ENCODE peak calls at places on chromosomes 13 and 19, in ten cellular contexts. One of them, this sample, is unnamed.

GRCh38 chr19:51702754-51703654 is 9.9 kb downstream of the SPACA6 start:
- DNase-seq in anterior cingulate cortex: no peak
- DNase-seq in substantia nigra: no peak
- DNase-seq in NCI-H446: no peak
- DNase-seq in left cardiac atrium: no peak
- DNase-seq in ELF-1: peak
- DNase-seq in A549: no peak
- DNase-seq in naive B cell: no peak
- DNase-seq in heart right ventricle: peak
- DNase-seq in neural crest cell: no peak
- DNase-seq in this sample: peak

GRCh38 chr13:111654531-111654930 is 334.1 kb downstream of the TEX29 start:
- DNase-seq in anterior cingulate cortex: no peak
- DNase-seq in substantia nigra: no peak
- DNase-seq in NCI-H446: no peak
- DNase-seq in left cardiac atrium: no peak
- DNase-seq in ELF-1: no peak
- DNase-seq in A549: no peak
- DNase-seq in naive B cell: no peak
- DNase-seq in heart right ventricle: no peak
- DNase-seq in neural crest cell: no peak
- DNase-seq in this sample: no peak

GRCh38 chr19:28605501-28606268 is 607.3 kb downstream of the UQCRFS1 start:
- DNase-seq in anterior cingulate cortex: no peak
- DNase-seq in substantia nigra: no peak
- DNase-seq in NCI-H446: no peak
- DNase-seq in left cardiac atrium: no peak
- DNase-seq in ELF-1: no peak
- DNase-seq in A549: no peak
- DNase-seq in naive B cell: no peak
- DNase-seq in heart right ventricle: no peak
- DNase-seq in neural crest cell: no peak
- DNase-seq in this sample: no peak

GRCh38 chr13:113297370-113297871 is 382 bp downstream of the LAMP1 start:
- DNase-seq in anterior cingulate cortex: no peak
- DNase-seq in substantia nigra: peak
- DNase-seq in NCI-H446: no peak
- DNase-seq in left cardiac atrium: no peak
- DNase-seq in ELF-1: peak
- DNase-seq in A549: no peak
- DNase-seq in naive B cell: peak
- DNase-seq in heart right ventricle: no peak
- DNase-seq in neural crest cell: no peak
- DNase-seq in this sample: peak

GRCh38 chr19:18156268-18156667 is 3.3 kb downstream of the PIK3R2 start:
- DNase-seq in anterior cingulate cortex: no peak
- DNase-seq in substantia nigra: no peak
- DNase-seq in NCI-H446: no peak
- DNase-seq in left cardiac atrium: no peak
- DNase-seq in ELF-1: no peak
- DNase-seq in A549: no peak
- DNase-seq in naive B cell: no peak
- DNase-seq in heart right ventricle: no peak
- DNase-seq in neural crest cell: no peak
- DNase-seq in this sample: no peak

GRCh38 chr19:4061178-4061682 is 5.5 kb downstream of the ZBTB7A start:
- DNase-seq in anterior cingulate cortex: no peak
- DNase-seq in substantia nigra: no peak
- DNase-seq in NCI-H446: no peak
- DNase-seq in left cardiac atrium: peak
- DNase-seq in ELF-1: no peak
- DNase-seq in A549: peak
- DNase-seq in naive B cell: no peak
- DNase-seq in heart right ventricle: peak
- DNase-seq in neural crest cell: no peak
- DNase-seq in this sample: peak

GRCh38 chr13:26133851-26134250 is 82.0 kb upstream of the SHISA2 start:
- DNase-seq in anterior cingulate cortex: no peak
- DNase-seq in substantia nigra: no peak
- DNase-seq in NCI-H446: no peak
- DNase-seq in left cardiac atrium: no peak
- DNase-seq in ELF-1: no peak
- DNase-seq in A549: no peak
- DNase-seq in naive B cell: no peak
- DNase-seq in heart right ventricle: no peak
- DNase-seq in neural crest cell: no peak
- DNase-seq in this sample: no peak

GRCh38 chr19:4352701-4353121 is 9.3 kb downstream of the MPND start:
- DNase-seq in anterior cingulate cortex: no peak
- DNase-seq in substantia nigra: no peak
- DNase-seq in NCI-H446: peak
- DNase-seq in left cardiac atrium: no peak
- DNase-seq in ELF-1: peak
- DNase-seq in A549: peak
- DNase-seq in naive B cell: peak
- DNase-seq in heart right ventricle: no peak
- DNase-seq in neural crest cell: peak
- DNase-seq in this sample: peak

GRCh38 chr13:21014666-21015170 is 46.7 kb downstream of the LATS2 start:
- DNase-seq in anterior cingulate cortex: no peak
- DNase-seq in substantia nigra: no peak
- DNase-seq in NCI-H446: peak
- DNase-seq in left cardiac atrium: peak
- DNase-seq in ELF-1: no peak
- DNase-seq in A549: peak
- DNase-seq in naive B cell: no peak
- DNase-seq in heart right ventricle: peak
- DNase-seq in neural crest cell: no peak
- DNase-seq in this sample: peak

GRCh38 chr13:42970824-42971669 is 21.0 kb downstream of the EPSTI1 start:
- DNase-seq in anterior cingulate cortex: no peak
- DNase-seq in substantia nigra: no peak
- DNase-seq in NCI-H446: peak
- DNase-seq in left cardiac atrium: no peak
- DNase-seq in ELF-1: peak
- DNase-seq in A549: peak
- DNase-seq in naive B cell: peak
- DNase-seq in heart right ventricle: no peak
- DNase-seq in neural crest cell: peak
- DNase-seq in this sample: peak

GRCh38 chr19:14544977-14545715 is 15.8 kb downstream of the TECR start:
- DNase-seq in anterior cingulate cortex: peak
- DNase-seq in substantia nigra: peak
- DNase-seq in NCI-H446: peak
- DNase-seq in left cardiac atrium: no peak
- DNase-seq in ELF-1: no peak
- DNase-seq in A549: no peak
- DNase-seq in naive B cell: no peak
- DNase-seq in heart right ventricle: peak
- DNase-seq in neural crest cell: no peak
- DNase-seq in this sample: peak

GRCh38 chr13:99132295-99132835 is 68.3 kb upstream of the UBAC2 start:
- DNase-seq in anterior cingulate cortex: no peak
- DNase-seq in substantia nigra: no peak
- DNase-seq in NCI-H446: no peak
- DNase-seq in left cardiac atrium: no peak
- DNase-seq in ELF-1: no peak
- DNase-seq in A549: no peak
- DNase-seq in naive B cell: no peak
- DNase-seq in heart right ventricle: no peak
- DNase-seq in neural crest cell: no peak
- DNase-seq in this sample: no peak

GRCh38 chr13:98556417-98556816 is 20.5 kb downstream of the STK24 start:
- DNase-seq in anterior cingulate cortex: no peak
- DNase-seq in substantia nigra: no peak
- DNase-seq in NCI-H446: no peak
- DNase-seq in left cardiac atrium: no peak
- DNase-seq in ELF-1: no peak
- DNase-seq in A549: no peak
- DNase-seq in naive B cell: no peak
- DNase-seq in heart right ventricle: no peak
- DNase-seq in neural crest cell: no peak
- DNase-seq in this sample: no peak

GRCh38 chr19:54653181-54653809 is 9.5 kb upstream of the LILRB4 start:
- DNase-seq in anterior cingulate cortex: no peak
- DNase-seq in substantia nigra: no peak
- DNase-seq in NCI-H446: no peak
- DNase-seq in left cardiac atrium: no peak
- DNase-seq in ELF-1: no peak
- DNase-seq in A549: peak
- DNase-seq in naive B cell: peak
- DNase-seq in heart right ventricle: no peak
- DNase-seq in neural crest cell: no peak
- DNase-seq in this sample: no peak

GRCh38 chr13:59531571-59532091 is 632.1 kb downstream of the DIAPH3 start:
- DNase-seq in anterior cingulate cortex: no peak
- DNase-seq in substantia nigra: peak
- DNase-seq in NCI-H446: no peak
- DNase-seq in left cardiac atrium: peak
- DNase-seq in ELF-1: peak
- DNase-seq in A549: peak
- DNase-seq in naive B cell: no peak
- DNase-seq in heart right ventricle: peak
- DNase-seq in neural crest cell: no peak
- DNase-seq in this sample: peak

GRCh38 chr19:17938092-17938845 is 5.5 kb downstream of the CCDC124 start:
- DNase-seq in anterior cingulate cortex: peak
- DNase-seq in substantia nigra: peak
- DNase-seq in NCI-H446: peak
- DNase-seq in left cardiac atrium: peak
- DNase-seq in ELF-1: peak
- DNase-seq in A549: peak
- DNase-seq in naive B cell: peak
- DNase-seq in heart right ventricle: peak
- DNase-seq in neural crest cell: peak
- DNase-seq in this sample: peak

GRCh38 chr19:32251634-32252332 is 93.6 kb upstream of the ZNF507 start:
- DNase-seq in anterior cingulate cortex: no peak
- DNase-seq in substantia nigra: no peak
- DNase-seq in NCI-H446: no peak
- DNase-seq in left cardiac atrium: no peak
- DNase-seq in ELF-1: no peak
- DNase-seq in A549: no peak
- DNase-seq in naive B cell: no peak
- DNase-seq in heart right ventricle: no peak
- DNase-seq in neural crest cell: no peak
- DNase-seq in this sample: no peak

GRCh38 chr19:44677019-44677809 is 5.9 kb downstream of the CEACAM19 start:
- DNase-seq in anterior cingulate cortex: no peak
- DNase-seq in substantia nigra: no peak
- DNase-seq in NCI-H446: no peak
- DNase-seq in left cardiac atrium: no peak
- DNase-seq in ELF-1: peak
- DNase-seq in A549: peak
- DNase-seq in naive B cell: no peak
- DNase-seq in heart right ventricle: no peak
- DNase-seq in neural crest cell: no peak
- DNase-seq in this sample: peak

GRCh38 chr19:21474671-21475181 is 30.7 kb upstream of the ZNF429 start:
- DNase-seq in anterior cingulate cortex: peak
- DNase-seq in substantia nigra: peak
- DNase-seq in NCI-H446: no peak
- DNase-seq in left cardiac atrium: peak
- DNase-seq in ELF-1: peak
- DNase-seq in A549: no peak
- DNase-seq in naive B cell: peak
- DNase-seq in heart right ventricle: peak
- DNase-seq in neural crest cell: peak
- DNase-seq in this sample: peak

GRCh38 chr13:33785384-33785783 is 32.6 kb upstream of the RFC3 start:
- DNase-seq in anterior cingulate cortex: no peak
- DNase-seq in substantia nigra: no peak
- DNase-seq in NCI-H446: no peak
- DNase-seq in left cardiac atrium: no peak
- DNase-seq in ELF-1: no peak
- DNase-seq in A549: no peak
- DNase-seq in naive B cell: no peak
- DNase-seq in heart right ventricle: no peak
- DNase-seq in neural crest cell: no peak
- DNase-seq in this sample: no peak

GRCh38 chr13:21033866-21034601 is 27.4 kb downstream of the LATS2 start:
- DNase-seq in anterior cingulate cortex: no peak
- DNase-seq in substantia nigra: no peak
- DNase-seq in NCI-H446: no peak
- DNase-seq in left cardiac atrium: no peak
- DNase-seq in ELF-1: no peak
- DNase-seq in A549: no peak
- DNase-seq in naive B cell: no peak
- DNase-seq in heart right ventricle: no peak
- DNase-seq in neural crest cell: no peak
- DNase-seq in this sample: peak

GRCh38 chr13:98450495-98451167 is 126.3 kb downstream of the STK24 start:
- DNase-seq in anterior cingulate cortex: no peak
- DNase-seq in substantia nigra: peak
- DNase-seq in NCI-H446: no peak
- DNase-seq in left cardiac atrium: peak
- DNase-seq in ELF-1: no peak
- DNase-seq in A549: no peak
- DNase-seq in naive B cell: no peak
- DNase-seq in heart right ventricle: peak
- DNase-seq in neural crest cell: peak
- DNase-seq in this sample: peak

GRCh38 chr19:33214621-33215020 is 11.0 kb downstream of the SLC7A10 start:
- DNase-seq in anterior cingulate cortex: no peak
- DNase-seq in substantia nigra: no peak
- DNase-seq in NCI-H446: no peak
- DNase-seq in left cardiac atrium: no peak
- DNase-seq in ELF-1: peak
- DNase-seq in A549: peak
- DNase-seq in naive B cell: no peak
- DNase-seq in heart right ventricle: no peak
- DNase-seq in neural crest cell: peak
- DNase-seq in this sample: no peak

GRCh38 chr19:49999371-50000010 is 25.7 kb downstream of the VRK3 start:
- DNase-seq in anterior cingulate cortex: no peak
- DNase-seq in substantia nigra: peak
- DNase-seq in NCI-H446: peak
- DNase-seq in left cardiac atrium: no peak
- DNase-seq in ELF-1: no peak
- DNase-seq in A549: no peak
- DNase-seq in naive B cell: no peak
- DNase-seq in heart right ventricle: no peak
- DNase-seq in neural crest cell: no peak
- DNase-seq in this sample: no peak

GRCh38 chr19:19021115-19021514 is 12.2 kb downstream of the SUGP2 start:
- DNase-seq in anterior cingulate cortex: no peak
- DNase-seq in substantia nigra: no peak
- DNase-seq in NCI-H446: no peak
- DNase-seq in left cardiac atrium: no peak
- DNase-seq in ELF-1: no peak
- DNase-seq in A549: no peak
- DNase-seq in naive B cell: no peak
- DNase-seq in heart right ventricle: no peak
- DNase-seq in neural crest cell: no peak
- DNase-seq in this sample: no peak

GRCh38 chr13:107866007-107866665 is 349.2 kb downstream of the LIG4 start:
- DNase-seq in anterior cingulate cortex: peak
- DNase-seq in substantia nigra: peak
- DNase-seq in NCI-H446: no peak
- DNase-seq in left cardiac atrium: no peak
- DNase-seq in ELF-1: peak
- DNase-seq in A549: peak
- DNase-seq in naive B cell: no peak
- DNase-seq in heart right ventricle: no peak
- DNase-seq in neural crest cell: peak
- DNase-seq in this sample: peak

GRCh38 chr19:48102870-48103751 is 7.5 kb downstream of the PLA2G4C start:
- DNase-seq in anterior cingulate cortex: no peak
- DNase-seq in substantia nigra: no peak
- DNase-seq in NCI-H446: peak
- DNase-seq in left cardiac atrium: no peak
- DNase-seq in ELF-1: peak
- DNase-seq in A549: peak
- DNase-seq in naive B cell: no peak
- DNase-seq in heart right ventricle: no peak
- DNase-seq in neural crest cell: peak
- DNase-seq in this sample: no peak

GRCh38 chr13:25659091-25659502 is 287.3 kb downstream of the ATP8A2 start:
- DNase-seq in anterior cingulate cortex: no peak
- DNase-seq in substantia nigra: no peak
- DNase-seq in NCI-H446: no peak
- DNase-seq in left cardiac atrium: no peak
- DNase-seq in ELF-1: peak
- DNase-seq in A549: no peak
- DNase-seq in naive B cell: no peak
- DNase-seq in heart right ventricle: no peak
- DNase-seq in neural crest cell: no peak
- DNase-seq in this sample: no peak

This sample was measured in thyroid gland.